ENCODE peak calls at places on chromosomes 3 and 15, in four cellular contexts. O is testis, H is stomach, W is spleen. Z is an unnamed sample.

GRCh38 chr3:184738982-184739381 is 27.1 kb upstream of the MAGEF1 start:
- DNase-seq in O (no peak), H (peak), W (peak), Z (no peak)

GRCh38 chr3:17342126-17342525 is 400.3 kb downstream of the TBC1D5 start:
- DNase-seq in O (no peak), H (no peak), W (no peak), Z (no peak)

GRCh38 chr15:70289191-70289955 is 191.7 kb upstream of the TLE3 start:
- DNase-seq in O (no peak), H (peak), W (no peak), Z (peak)

GRCh38 chr15:45180201-45180600 is 7.6 kb downstream of the SHF start:
- DNase-seq in O (no peak), H (no peak), W (peak), Z (no peak)

GRCh38 chr3:122668930-122669730 is 11.5 kb upstream of the PARP14 start:
- DNase-seq in O (no peak), H (no peak), W (no peak), Z (no peak)

GRCh38 chr3:107452436-107452835 is 70.3 kb upstream of the BBX start:
- DNase-seq in O (no peak), H (no peak), W (no peak), Z (no peak)

GRCh38 chr15:101501703-101502373 is 12.3 kb upstream of the PCSK6 start:
- DNase-seq in O (peak), H (peak), W (peak), Z (no peak)

GRCh38 chr15:58420579-58421043 is 11.2 kb upstream of the LIPC start:
- DNase-seq in O (no peak), H (no peak), W (no peak), Z (no peak)

GRCh38 chr15:35697549-35698299 is 151.8 kb upstream of the DPH6 start:
- DNase-seq in O (no peak), H (no peak), W (no peak), Z (no peak)

GRCh38 chr3:179174316-179174715 is 26.2 kb downstream of the PIK3CA start:
- DNase-seq in O (no peak), H (no peak), W (no peak), Z (no peak)

GRCh38 chr15:62138124-62138523 is 27.0 kb downstream of the C2CD4B start:
- DNase-seq in O (peak), H (no peak), W (no peak), Z (no peak)

GRCh38 chr3:170054204-170054603 is 16.4 kb downstream of the GPR160 start:
- DNase-seq in O (no peak), H (no peak), W (no peak), Z (no peak)
- TF ChIP-seq CTCF in O (no peak), H (no peak), W (no peak), Z (no peak)

DNA sequence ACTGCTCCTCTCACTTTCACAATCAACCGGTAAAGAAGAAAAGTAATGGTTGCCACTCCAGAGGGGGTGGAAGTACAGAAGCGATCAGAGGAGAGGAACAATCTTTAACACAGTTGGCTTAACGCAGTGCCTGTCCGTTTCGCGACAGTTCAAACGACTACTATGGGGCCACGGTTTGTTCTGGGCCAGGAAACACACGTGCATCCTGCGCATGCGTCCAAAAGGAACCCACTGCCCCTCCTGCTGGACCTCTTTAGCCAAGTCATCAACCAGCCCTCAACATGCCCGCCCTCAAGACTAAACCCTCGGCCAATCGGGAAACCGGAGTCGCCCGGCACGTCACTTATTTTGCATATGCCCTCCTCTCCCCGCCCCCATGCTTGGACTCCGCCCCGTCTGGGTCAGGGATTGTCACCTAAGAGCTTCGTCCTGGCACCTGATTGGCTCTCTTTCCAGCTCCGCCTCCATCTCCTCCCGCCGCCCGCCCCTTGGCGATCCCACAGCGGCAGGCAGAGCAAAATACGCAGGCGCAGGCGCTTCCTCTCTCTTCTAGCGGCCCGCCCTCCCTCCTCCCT is 345 bp upstream of the CDV3 start:
- DNase-seq in O (peak), H (peak), W (peak), Z (peak)
- TF ChIP-seq POLR2A in O (no peak), H (no peak), W (peak), Z (no peak)

DNA sequence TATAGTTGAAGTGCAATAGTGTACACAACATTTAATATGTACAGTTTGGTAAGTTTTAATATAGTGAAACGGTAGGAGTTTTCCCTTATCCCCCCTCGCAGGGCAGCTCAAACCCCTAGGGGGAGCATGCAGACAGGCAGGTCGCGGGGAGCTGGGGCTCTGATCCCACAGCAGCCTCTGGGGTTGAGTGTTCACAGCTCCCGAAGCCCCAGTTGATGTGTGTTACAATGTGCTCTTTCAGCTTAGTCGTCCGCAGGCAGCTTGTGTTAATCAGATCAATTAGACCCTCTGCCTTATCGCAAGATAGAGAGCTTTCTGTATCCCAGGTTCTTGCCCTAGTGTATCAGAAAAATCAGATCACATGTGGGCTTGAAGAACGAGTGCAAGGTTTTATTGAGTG is 143.1 kb upstream of the CHRNA7 start:
- DNase-seq in O (no peak), H (no peak), W (no peak), Z (no peak)
- TF ChIP-seq CTCF in O (no peak), H (no peak), W (no peak), Z (no peak)

DNA sequence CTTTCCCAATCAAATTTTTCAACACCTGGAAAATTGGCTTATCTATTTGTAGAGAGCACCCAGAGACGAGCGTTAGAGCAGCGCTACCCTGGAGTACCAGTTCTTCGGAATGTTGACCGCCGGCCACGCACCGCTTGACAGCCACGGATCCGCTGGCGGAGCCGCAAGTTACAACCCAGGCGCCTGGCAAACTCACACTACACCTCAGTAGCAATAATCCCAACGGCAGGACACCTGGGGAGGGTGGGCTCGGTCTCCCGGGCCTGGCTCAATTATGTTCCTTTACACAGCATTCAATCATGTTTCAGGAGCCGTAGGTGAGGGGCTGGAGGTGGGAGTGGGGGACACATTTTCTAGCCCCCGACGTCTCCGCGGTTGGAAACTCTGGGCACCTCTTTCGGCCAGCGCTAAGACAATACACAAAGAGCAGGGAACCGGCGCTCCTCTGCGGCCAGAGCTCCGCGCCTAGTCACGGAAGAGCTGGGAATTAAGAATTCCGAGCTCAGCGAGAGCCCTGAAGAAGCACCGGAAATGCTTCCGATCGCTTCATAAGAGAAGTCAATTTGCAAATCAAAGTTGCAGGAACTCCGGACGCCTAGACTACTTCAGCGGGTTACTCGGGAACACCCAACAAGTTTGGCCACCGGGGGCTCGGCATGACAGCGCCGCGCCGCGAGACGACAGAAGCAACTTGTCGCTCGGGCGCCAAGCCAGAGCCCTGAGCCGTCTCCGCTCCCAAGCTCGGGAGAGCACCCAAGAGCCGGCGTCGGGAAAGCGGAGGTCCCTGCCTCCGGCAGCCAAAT is 1.0 kb downstream of the MB21D2 start:
- DNase-seq in O (peak), H (peak), W (peak), Z (peak)
- TF ChIP-seq POLR2A in O (no peak), H (no peak), W (no peak), Z (no peak)

DNA sequence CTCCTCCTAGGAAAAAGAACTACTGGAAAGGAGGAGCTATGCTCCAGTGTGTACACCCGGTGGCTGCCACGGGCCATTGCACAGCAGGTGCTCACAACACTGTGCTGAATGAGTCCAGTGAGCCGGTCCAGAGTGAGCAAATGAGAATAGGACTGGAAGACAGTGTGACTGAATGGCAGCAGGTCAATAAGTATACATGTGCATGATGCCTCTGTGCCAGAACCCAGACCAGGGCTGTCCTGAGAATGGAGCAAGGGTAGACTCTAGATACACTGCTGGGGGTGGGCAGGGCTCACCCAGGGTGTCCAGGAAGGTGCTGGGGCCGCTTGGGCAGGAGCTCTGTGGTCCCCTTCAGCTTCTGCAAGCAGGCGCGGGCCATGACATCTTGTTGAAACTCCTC is 8.3 kb downstream of the POLG start:
- DNase-seq in O (no peak), H (no peak), W (no peak), Z (no peak)
- TF ChIP-seq CTCF in O (no peak), H (no peak), W (no peak), Z (no peak)

DNA sequence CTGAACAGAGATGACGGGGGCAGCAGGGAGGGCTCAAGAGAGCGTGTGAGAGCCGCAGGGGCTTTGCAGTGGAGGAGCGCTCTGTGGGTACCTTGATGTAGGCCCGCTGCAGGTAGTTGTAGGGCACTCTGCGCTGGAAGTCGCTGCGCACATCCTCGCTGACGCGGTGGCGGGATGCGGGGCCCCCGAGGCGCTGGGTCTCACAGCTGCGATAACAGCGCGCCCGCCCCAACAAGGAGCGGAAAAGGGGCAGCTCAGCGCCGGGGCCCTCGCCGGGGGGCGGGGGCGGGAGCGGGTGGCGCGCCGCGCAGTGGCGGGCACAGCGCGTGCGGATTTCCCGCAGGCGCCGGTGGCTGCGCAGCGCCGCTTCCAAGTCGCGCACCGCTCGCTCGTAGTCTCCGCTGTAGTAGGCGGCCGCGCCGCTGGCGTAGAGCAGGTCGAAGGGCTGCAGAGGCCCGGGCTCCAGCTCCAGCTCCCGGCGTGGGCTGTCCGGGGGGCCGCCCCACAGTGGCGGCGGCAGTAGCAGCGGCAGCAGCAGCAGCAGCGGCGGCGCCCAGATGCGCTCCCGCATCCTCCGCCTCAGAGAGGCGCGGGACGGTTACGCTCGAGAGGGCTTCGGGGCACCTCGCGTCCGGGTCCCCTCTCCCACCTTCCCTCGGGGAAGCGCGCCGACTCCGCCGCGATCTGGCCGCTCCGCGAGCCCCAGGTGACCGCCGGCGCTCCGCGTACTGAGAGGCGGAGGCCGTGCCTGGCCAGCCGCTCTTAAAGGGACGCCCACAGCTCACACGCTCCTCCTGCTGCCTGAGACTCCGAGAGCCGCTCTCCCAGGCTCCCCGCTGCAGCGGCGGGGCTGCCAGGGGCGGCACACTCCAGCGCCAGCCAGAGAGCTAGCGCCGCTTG is at the start of gene P3H2:
- DNase-seq in O (peak), H (peak), W (peak), Z (peak)
- TF ChIP-seq POLR2A in O (no peak), H (no peak), W (no peak), Z (peak)

GRCh38 chr3:8338424-8338823 is 163.2 kb upstream of the LMCD1 start:
- DNase-seq in O (no peak), H (no peak), W (no peak), Z (no peak)

GRCh38 chr3:8341853-8342252 is 159.8 kb upstream of the LMCD1 start:
- DNase-seq in O (no peak), H (no peak), W (no peak), Z (no peak)

DNA sequence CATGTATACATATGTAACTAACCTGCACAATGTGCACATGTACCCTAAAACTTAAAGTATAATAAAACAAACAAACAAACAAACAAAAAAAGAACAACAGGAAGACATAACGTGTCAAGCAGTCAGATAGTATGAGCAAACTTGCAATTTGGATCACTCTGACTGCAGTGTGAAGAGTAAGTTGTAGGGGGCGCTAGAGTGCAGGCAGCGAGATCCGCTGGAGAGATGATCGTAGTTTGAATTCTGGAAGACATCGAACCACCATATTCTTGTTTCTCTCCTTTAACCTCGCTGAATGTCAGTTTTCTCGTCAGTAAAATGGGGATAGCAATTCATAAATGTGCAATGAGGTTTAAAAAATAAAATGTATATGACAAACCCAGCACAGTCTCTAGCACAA is 165.2 kb upstream of the LMCD1 start:
- DNase-seq in O (peak), H (no peak), W (no peak), Z (no peak)
- TF ChIP-seq CTCF in O (peak), H (no peak), W (no peak), Z (no peak)

GRCh38 chr3:4720316-4721075 is 227.3 kb downstream of the ITPR1 start:
- DNase-seq in O (peak), H (peak), W (no peak), Z (peak)
- TF ChIP-seq POLR2A in O (no peak), H (no peak), W (no peak), Z (no peak)

GRCh38 chr15:95131071-95131683 is 899.8 kb downstream of the MCTP2 start:
- DNase-seq in O (no peak), H (no peak), W (no peak), Z (no peak)
- TF ChIP-seq CTCF in O (no peak), H (no peak), W (no peak), Z (no peak)